ENCODE peak calls at places on chromosomes 6 and 20, in eight cellular contexts. J is hepatocyte, K is GM12878, O is HCT116, N is A549, I is mesendoderm, T is K562, L is OCI-LY7. U is an unnamed sample.

GRCh38 chr6:109653264-109653663 is 37.7 kb downstream of the AK9 start:
- DNase-seq in T (no peak), N (no peak), J (no peak), I (no peak), L (no peak), K (no peak), O (no peak), U (no peak)

GRCh38 chr6:156634971-156635371 is 142.2 kb upstream of the ARID1B start:
- DNase-seq in I (no peak), N (no peak), J (no peak), K (no peak), T (no peak), L (peak), O (no peak), U (no peak)

GRCh38 chr6:162119349-162119748 is 608.2 kb downstream of the PRKN start:
- DNase-seq in O (no peak), L (no peak), T (no peak), I (peak), N (no peak), J (no peak), K (no peak), U (no peak)

GRCh38 chr6:167849846-167850459 is 23.2 kb downstream of the AFDN start:
- DNase-seq in K (no peak), N (peak), J (peak), L (no peak), I (peak), T (no peak), O (peak), U (no peak)

GRCh38 chr6:36139991-36140710 is 9.8 kb downstream of the MAPK13 start:
- DNase-seq in T (peak), N (no peak), O (no peak), I (peak), J (no peak), K (no peak), L (peak), U (no peak)

GRCh38 chr6:7170117-7170732 is 62.5 kb downstream of the RREB1 start:
- DNase-seq in T (no peak), L (no peak), K (no peak), N (no peak), O (no peak), I (no peak), J (no peak), U (no peak)

GRCh38 chr6:146358341-146359046 is 185.1 kb upstream of the RAB32 start:
- DNase-seq in L (no peak), T (no peak), N (peak), J (no peak), I (peak), K (no peak), O (no peak), U (peak)

GRCh38 chr6:109229536-109229935 is 134.2 kb downstream of the CEP57L1 start:
- DNase-seq in J (peak), N (peak), I (no peak), O (no peak), T (peak), K (no peak), L (no peak), U (peak)

GRCh38 chr6:159726196-159726917 is 949 bp upstream of the WTAP start:
- DNase-seq in N (no peak), I (no peak), L (no peak), K (no peak), J (no peak), O (no peak), T (peak), U (peak)

GRCh38 chr6:116476021-116476678 is 15.0 kb downstream of the CALHM6 start:
- DNase-seq in K (peak), L (peak), O (no peak), J (no peak), N (no peak), T (no peak), I (no peak), U (no peak)

GRCh38 chr6:166743415-166743814 is 116.4 kb upstream of the RPS6KA2 start:
- DNase-seq in T (no peak), I (no peak), N (no peak), J (no peak), L (no peak), K (no peak), O (no peak), U (no peak)

GRCh38 chr6:30227763-30228487 is 14.7 kb upstream of the TRIM26 start:
- DNase-seq in L (no peak), J (no peak), T (no peak), I (peak), N (no peak), O (no peak), K (peak), U (no peak)

GRCh38 chr6:50249493-50249892 is 199.8 kb upstream of the DEFB112 start:
- DNase-seq in K (no peak), J (no peak), O (no peak), I (peak), T (no peak), L (no peak), N (no peak), U (no peak)

DNA sequence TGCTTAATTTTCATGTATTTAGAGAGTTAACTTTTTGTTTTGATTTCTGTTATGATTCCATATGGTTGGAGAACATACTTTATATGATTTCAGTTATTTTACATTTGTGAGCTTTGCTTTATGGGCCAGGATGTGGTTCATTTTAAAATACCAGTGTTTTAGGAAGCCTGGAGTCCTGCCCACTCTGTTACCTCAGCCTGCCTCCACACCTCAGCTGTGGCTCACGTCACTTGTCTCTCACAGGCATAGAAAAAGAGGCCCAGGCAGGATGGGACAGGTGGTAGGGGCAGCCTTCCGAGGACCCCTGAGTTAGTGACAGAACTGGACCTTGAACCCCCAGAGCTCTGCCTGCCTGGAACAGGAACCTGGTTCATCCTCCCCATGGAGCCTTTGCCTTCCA is 16.0 kb downstream of the PSMF1 start:
- DNase-seq in I (no peak), T (no peak), J (no peak), K (no peak), O (no peak), N (no peak), L (no peak), U (no peak)
- H3K4me2 ChIP-seq in I (no peak), T (no peak), J (no peak), K (no peak), O (no peak), N (no peak), L (no peak), U (no peak)

GRCh38 chr6:148835920-148836441 is 89.2 kb downstream of the UST start:
- DNase-seq in N (no peak), O (no peak), T (no peak), L (no peak), K (no peak), I (no peak), J (peak), U (peak)
- H3K4me3 ChIP-seq in N (no peak), O (no peak), T (no peak), L (no peak), K (no peak), I (no peak), J (no peak), U (peak)

GRCh38 chr6:157853902-157854481 is 30.9 kb downstream of the SNX9 start:
- DNase-seq in L (no peak), J (no peak), K (no peak), I (peak), N (no peak), T (no peak), O (no peak), U (no peak)

GRCh38 chr6:157849288-157850017 is 26.4 kb downstream of the SNX9 start:
- DNase-seq in L (no peak), O (no peak), T (no peak), I (peak), K (no peak), N (no peak), J (no peak), U (no peak)

GRCh38 chr6:157850030-157850429 is 27.0 kb downstream of the SNX9 start:
- DNase-seq in T (no peak), O (no peak), N (no peak), L (no peak), I (no peak), J (no peak), K (no peak), U (no peak)

GRCh38 chr6:157855325-157855724 is 32.3 kb downstream of the SNX9 start:
- DNase-seq in L (no peak), N (no peak), T (no peak), I (no peak), K (no peak), O (no peak), J (no peak), U (no peak)

DNA sequence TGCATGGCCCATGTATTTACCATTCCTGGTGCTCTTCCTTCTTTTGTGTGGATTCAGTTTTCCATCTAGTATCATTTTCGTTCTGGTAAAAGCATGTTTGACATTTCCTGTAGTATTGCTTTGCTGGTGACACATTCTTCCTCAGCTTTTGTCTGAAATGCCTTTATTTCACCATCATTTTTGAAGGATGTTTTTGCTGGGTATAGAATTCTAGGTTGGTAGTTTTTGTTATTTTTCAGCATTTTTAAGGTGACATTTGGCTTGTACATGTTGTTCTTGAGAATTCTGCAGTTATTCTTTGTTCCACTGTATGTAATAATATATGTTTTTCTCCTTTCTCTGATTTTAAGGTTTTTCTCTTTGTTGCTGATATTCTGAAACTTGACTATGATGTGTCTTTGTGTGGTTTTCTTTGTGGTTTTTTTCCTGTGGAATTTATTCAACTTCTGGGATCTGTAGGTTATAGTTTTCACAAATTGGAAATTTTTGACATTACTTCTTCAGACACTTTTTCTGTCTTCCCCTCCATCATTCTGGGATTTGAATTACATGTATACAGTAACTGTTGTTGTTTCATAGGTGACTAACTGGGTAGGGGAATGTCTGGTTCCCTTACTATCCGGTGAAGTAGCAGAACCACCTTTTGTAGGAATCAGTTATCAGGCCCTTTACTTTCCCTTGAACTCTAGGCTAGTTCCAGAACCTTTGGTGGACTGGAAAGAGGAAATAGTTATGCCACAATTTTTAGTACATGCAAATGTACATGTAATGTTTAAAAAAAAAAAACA is 30.2 kb downstream of the SNX9 start:
- DNase-seq in K (no peak), L (no peak), I (no peak), T (no peak), J (no peak), N (no peak), O (no peak), U (no peak)
- H3K4me2 ChIP-seq in K (no peak), L (no peak), I (no peak), T (no peak), J (no peak), N (no peak), O (no peak), U (no peak)

GRCh38 chr6:129696843-129697242 is 13.1 kb downstream of the ARHGAP18 start:
- DNase-seq in K (no peak), I (no peak), L (no peak), O (no peak), N (no peak), J (no peak), T (peak), U (no peak)

GRCh38 chr6:129694036-129694435 is 15.9 kb downstream of the ARHGAP18 start:
- DNase-seq in K (no peak), T (no peak), O (no peak), J (no peak), I (no peak), N (no peak), L (no peak), U (no peak)

GRCh38 chr6:129697788-129698187 is 12.2 kb downstream of the ARHGAP18 start:
- DNase-seq in T (no peak), L (no peak), J (no peak), O (no peak), K (no peak), N (no peak), I (no peak), U (no peak)

GRCh38 chr6:129695373-129696027 is 14.5 kb downstream of the ARHGAP18 start:
- DNase-seq in J (no peak), L (no peak), K (no peak), O (no peak), I (no peak), N (no peak), T (peak), U (no peak)

DNA sequence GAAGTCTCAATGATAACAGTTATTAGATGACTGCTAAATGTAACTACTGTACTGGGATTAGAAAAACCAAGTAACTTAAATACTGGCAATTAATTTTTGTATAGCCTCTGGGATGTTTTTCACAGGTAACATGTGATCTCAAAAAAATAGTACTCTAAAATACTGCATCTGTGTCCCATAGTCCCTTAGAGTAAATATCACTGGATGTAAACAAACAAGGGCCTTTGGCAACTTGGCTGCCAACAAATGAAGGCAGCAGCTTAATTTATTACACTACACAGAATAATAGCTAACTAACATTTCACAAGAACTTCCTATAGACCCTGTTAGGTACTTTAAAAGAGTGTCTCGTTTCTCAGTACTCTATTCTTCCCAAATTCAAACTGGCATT is 14.0 kb downstream of the ARHGAP18 start:
- DNase-seq in N (no peak), T (no peak), J (no peak), I (no peak), O (no peak), K (no peak), L (no peak), U (no peak)
- H3K4me3 ChIP-seq in N (no peak), T (no peak), J (no peak), I (no peak), O (no peak), K (peak), L (no peak), U (no peak)

U was measured in osteoblast.